ENCODE peak calls at places on chromosomes 11 and 22, in seven cellular contexts. One of them, this sample, is unnamed.

GRCh38 chr11:9057888-9058287 is 33.5 kb downstream of the SCUBE2 start:
- DNase-seq in neural crest cell: no peak
- DNase-seq in cardiac fibroblast: no peak
- DNase-seq in mesothelial cell of epicardium: no peak
- DNase-seq in fibroblast of lung: no peak
- DNase-seq in colonic mucosa: no peak
- DNase-seq in pancreas: no peak
- DNase-seq in this sample: no peak

GRCh38 chr11:13012037-13012693 is 3.0 kb downstream of the RASSF10 start:
- DNase-seq in neural crest cell: no peak
- DNase-seq in cardiac fibroblast: peak
- DNase-seq in mesothelial cell of epicardium: no peak
- DNase-seq in fibroblast of lung: no peak
- DNase-seq in colonic mucosa: peak
- DNase-seq in pancreas: peak
- DNase-seq in this sample: no peak

GRCh38 chr22:30822216-30823014 is 127.7 kb downstream of the OSBP2 start:
- DNase-seq in neural crest cell: peak
- DNase-seq in cardiac fibroblast: no peak
- DNase-seq in mesothelial cell of epicardium: no peak
- DNase-seq in fibroblast of lung: no peak
- DNase-seq in colonic mucosa: no peak
- DNase-seq in pancreas: peak
- DNase-seq in this sample: no peak

GRCh38 chr22:19449422-19449767 is 1.9 kb upstream of the C22orf39 start:
- DNase-seq in neural crest cell: no peak
- DNase-seq in cardiac fibroblast: no peak
- DNase-seq in mesothelial cell of epicardium: no peak
- DNase-seq in fibroblast of lung: no peak
- DNase-seq in colonic mucosa: no peak
- DNase-seq in pancreas: no peak
- DNase-seq in this sample: no peak

GRCh38 chr11:70519117-70519516 is 120.8 kb downstream of the CTTN start:
- DNase-seq in neural crest cell: no peak
- DNase-seq in cardiac fibroblast: no peak
- DNase-seq in mesothelial cell of epicardium: no peak
- DNase-seq in fibroblast of lung: no peak
- DNase-seq in colonic mucosa: no peak
- DNase-seq in pancreas: peak
- DNase-seq in this sample: no peak

GRCh38 chr11:15893080-15893492 is 463.3 kb downstream of the SOX6 start:
- DNase-seq in neural crest cell: no peak
- DNase-seq in cardiac fibroblast: peak
- DNase-seq in mesothelial cell of epicardium: no peak
- DNase-seq in fibroblast of lung: peak
- DNase-seq in colonic mucosa: peak
- DNase-seq in pancreas: no peak
- DNase-seq in this sample: no peak

GRCh38 chr22:45832180-45832579 is 144.8 kb downstream of the WNT7B start:
- DNase-seq in neural crest cell: no peak
- DNase-seq in cardiac fibroblast: no peak
- DNase-seq in mesothelial cell of epicardium: no peak
- DNase-seq in fibroblast of lung: no peak
- DNase-seq in colonic mucosa: no peak
- DNase-seq in pancreas: no peak
- DNase-seq in this sample: no peak

GRCh38 chr11:34466802-34467488 is 28.2 kb downstream of the CAT start:
- DNase-seq in neural crest cell: no peak
- DNase-seq in cardiac fibroblast: no peak
- DNase-seq in mesothelial cell of epicardium: no peak
- DNase-seq in fibroblast of lung: peak
- DNase-seq in colonic mucosa: no peak
- DNase-seq in pancreas: no peak
- DNase-seq in this sample: no peak

GRCh38 chr11:123143476-123143875 is 51.6 kb downstream of the CLMP start:
- DNase-seq in neural crest cell: no peak
- DNase-seq in cardiac fibroblast: peak
- DNase-seq in mesothelial cell of epicardium: no peak
- DNase-seq in fibroblast of lung: no peak
- DNase-seq in colonic mucosa: no peak
- DNase-seq in pancreas: no peak
- DNase-seq in this sample: no peak

GRCh38 chr22:46000081-46001027 is 23.4 kb upstream of the WNT7B start:
- DNase-seq in neural crest cell: no peak
- DNase-seq in cardiac fibroblast: no peak
- DNase-seq in mesothelial cell of epicardium: no peak
- DNase-seq in fibroblast of lung: no peak
- DNase-seq in colonic mucosa: no peak
- DNase-seq in pancreas: peak
- DNase-seq in this sample: no peak

GRCh38 chr11:68682531-68682931 is 1.8 kb upstream of the GAL start:
- DNase-seq in neural crest cell: no peak
- DNase-seq in cardiac fibroblast: no peak
- DNase-seq in mesothelial cell of epicardium: no peak
- DNase-seq in fibroblast of lung: no peak
- DNase-seq in colonic mucosa: no peak
- DNase-seq in pancreas: no peak
- DNase-seq in this sample: no peak

GRCh38 chr11:101061606-101062005 is 68.0 kb downstream of the PGR start:
- DNase-seq in neural crest cell: no peak
- DNase-seq in cardiac fibroblast: peak
- DNase-seq in mesothelial cell of epicardium: no peak
- DNase-seq in fibroblast of lung: peak
- DNase-seq in colonic mucosa: no peak
- DNase-seq in pancreas: no peak
- DNase-seq in this sample: no peak

GRCh38 chr11:82818399-82819043 is 81.7 kb downstream of the PRCP start:
- DNase-seq in neural crest cell: no peak
- DNase-seq in cardiac fibroblast: no peak
- DNase-seq in mesothelial cell of epicardium: no peak
- DNase-seq in fibroblast of lung: no peak
- DNase-seq in colonic mucosa: no peak
- DNase-seq in pancreas: no peak
- DNase-seq in this sample: no peak
- TF ChIP-seq CTCF in neural crest cell: no peak
- TF ChIP-seq CTCF in cardiac fibroblast: no peak
- TF ChIP-seq CTCF in mesothelial cell of epicardium: no peak
- TF ChIP-seq CTCF in fibroblast of lung: no peak
- TF ChIP-seq CTCF in colonic mucosa: no peak
- TF ChIP-seq CTCF in pancreas: no peak
- TF ChIP-seq CTCF in this sample: no peak

GRCh38 chr11:11899401-11899800 is 57.6 kb downstream of the USP47 start:
- DNase-seq in neural crest cell: no peak
- DNase-seq in cardiac fibroblast: no peak
- DNase-seq in mesothelial cell of epicardium: no peak
- DNase-seq in fibroblast of lung: no peak
- DNase-seq in colonic mucosa: no peak
- DNase-seq in pancreas: no peak
- DNase-seq in this sample: no peak
- TF ChIP-seq CTCF in neural crest cell: peak
- TF ChIP-seq CTCF in cardiac fibroblast: no peak
- TF ChIP-seq CTCF in mesothelial cell of epicardium: no peak
- TF ChIP-seq CTCF in fibroblast of lung: no peak
- TF ChIP-seq CTCF in colonic mucosa: no peak
- TF ChIP-seq CTCF in pancreas: no peak
- TF ChIP-seq CTCF in this sample: no peak

GRCh38 chr11:1390603-1391164 is 950 bp downstream of the BRSK2 start:
- DNase-seq in neural crest cell: peak
- DNase-seq in cardiac fibroblast: no peak
- DNase-seq in mesothelial cell of epicardium: peak
- DNase-seq in fibroblast of lung: no peak
- DNase-seq in colonic mucosa: no peak
- DNase-seq in pancreas: peak
- DNase-seq in this sample: no peak

GRCh38 chr11:1388763-1389102 is 1.0 kb upstream of the BRSK2 start:
- DNase-seq in neural crest cell: no peak
- DNase-seq in cardiac fibroblast: no peak
- DNase-seq in mesothelial cell of epicardium: peak
- DNase-seq in fibroblast of lung: no peak
- DNase-seq in colonic mucosa: no peak
- DNase-seq in pancreas: no peak
- DNase-seq in this sample: no peak

GRCh38 chr11:1389932-1390587 is at the start of gene BRSK2:
- DNase-seq in neural crest cell: no peak
- DNase-seq in cardiac fibroblast: no peak
- DNase-seq in mesothelial cell of epicardium: peak
- DNase-seq in fibroblast of lung: no peak
- DNase-seq in colonic mucosa: no peak
- DNase-seq in pancreas: no peak
- DNase-seq in this sample: no peak

GRCh38 chr11:1387961-1388762 is 1.6 kb upstream of the BRSK2 start:
- DNase-seq in neural crest cell: no peak
- DNase-seq in cardiac fibroblast: no peak
- DNase-seq in mesothelial cell of epicardium: peak
- DNase-seq in fibroblast of lung: no peak
- DNase-seq in colonic mucosa: no peak
- DNase-seq in pancreas: peak
- DNase-seq in this sample: no peak

GRCh38 chr11:1389103-1389931 is 417 bp upstream of the BRSK2 start:
- DNase-seq in neural crest cell: peak
- DNase-seq in cardiac fibroblast: peak
- DNase-seq in mesothelial cell of epicardium: peak
- DNase-seq in fibroblast of lung: peak
- DNase-seq in colonic mucosa: peak
- DNase-seq in pancreas: peak
- DNase-seq in this sample: peak
- TF ChIP-seq CTCF in neural crest cell: no peak
- TF ChIP-seq CTCF in cardiac fibroblast: no peak
- TF ChIP-seq CTCF in mesothelial cell of epicardium: no peak
- TF ChIP-seq CTCF in fibroblast of lung: no peak
- TF ChIP-seq CTCF in colonic mucosa: no peak
- TF ChIP-seq CTCF in pancreas: no peak
- TF ChIP-seq CTCF in this sample: no peak

GRCh38 chr11:134741453-134742227 is 329.6 kb upstream of the B3GAT1 start:
- DNase-seq in neural crest cell: no peak
- DNase-seq in cardiac fibroblast: peak
- DNase-seq in mesothelial cell of epicardium: no peak
- DNase-seq in fibroblast of lung: peak
- DNase-seq in colonic mucosa: no peak
- DNase-seq in pancreas: no peak
- DNase-seq in this sample: no peak
- TF ChIP-seq CTCF in neural crest cell: no peak
- TF ChIP-seq CTCF in cardiac fibroblast: no peak
- TF ChIP-seq CTCF in mesothelial cell of epicardium: no peak
- TF ChIP-seq CTCF in fibroblast of lung: no peak
- TF ChIP-seq CTCF in colonic mucosa: no peak
- TF ChIP-seq CTCF in pancreas: no peak
- TF ChIP-seq CTCF in this sample: no peak

GRCh38 chr11:96264364-96264763 is 78.6 kb downstream of the MAML2 start:
- DNase-seq in neural crest cell: no peak
- DNase-seq in cardiac fibroblast: no peak
- DNase-seq in mesothelial cell of epicardium: no peak
- DNase-seq in fibroblast of lung: no peak
- DNase-seq in colonic mucosa: no peak
- DNase-seq in pancreas: no peak
- DNase-seq in this sample: no peak
- TF ChIP-seq CTCF in neural crest cell: no peak
- TF ChIP-seq CTCF in cardiac fibroblast: peak
- TF ChIP-seq CTCF in mesothelial cell of epicardium: no peak
- TF ChIP-seq CTCF in fibroblast of lung: no peak
- TF ChIP-seq CTCF in colonic mucosa: no peak
- TF ChIP-seq CTCF in pancreas: no peak
- TF ChIP-seq CTCF in this sample: no peak

GRCh38 chr11:1803246-1803645 is 31.5 kb upstream of the SYT8 start:
- DNase-seq in neural crest cell: no peak
- DNase-seq in cardiac fibroblast: no peak
- DNase-seq in mesothelial cell of epicardium: no peak
- DNase-seq in fibroblast of lung: no peak
- DNase-seq in colonic mucosa: no peak
- DNase-seq in pancreas: no peak
- DNase-seq in this sample: no peak

GRCh38 chr11:1805525-1805924 is 29.3 kb upstream of the SYT8 start:
- DNase-seq in neural crest cell: no peak
- DNase-seq in cardiac fibroblast: no peak
- DNase-seq in mesothelial cell of epicardium: no peak
- DNase-seq in fibroblast of lung: no peak
- DNase-seq in colonic mucosa: no peak
- DNase-seq in pancreas: no peak
- DNase-seq in this sample: no peak

GRCh38 chr11:1810761-1811160 is 24.0 kb upstream of the SYT8 start:
- DNase-seq in neural crest cell: no peak
- DNase-seq in cardiac fibroblast: no peak
- DNase-seq in mesothelial cell of epicardium: no peak
- DNase-seq in fibroblast of lung: no peak
- DNase-seq in colonic mucosa: no peak
- DNase-seq in pancreas: no peak
- DNase-seq in this sample: no peak

GRCh38 chr11:1812274-1812673 is 22.5 kb upstream of the SYT8 start:
- DNase-seq in neural crest cell: no peak
- DNase-seq in cardiac fibroblast: no peak
- DNase-seq in mesothelial cell of epicardium: no peak
- DNase-seq in fibroblast of lung: no peak
- DNase-seq in colonic mucosa: no peak
- DNase-seq in pancreas: no peak
- DNase-seq in this sample: no peak

GRCh38 chr11:1807628-1807995 is 27.2 kb upstream of the SYT8 start:
- DNase-seq in neural crest cell: no peak
- DNase-seq in cardiac fibroblast: no peak
- DNase-seq in mesothelial cell of epicardium: no peak
- DNase-seq in fibroblast of lung: no peak
- DNase-seq in colonic mucosa: no peak
- DNase-seq in pancreas: no peak
- DNase-seq in this sample: no peak
- TF ChIP-seq CTCF in neural crest cell: peak
- TF ChIP-seq CTCF in cardiac fibroblast: no peak
- TF ChIP-seq CTCF in mesothelial cell of epicardium: peak
- TF ChIP-seq CTCF in fibroblast of lung: peak
- TF ChIP-seq CTCF in colonic mucosa: no peak
- TF ChIP-seq CTCF in pancreas: no peak
- TF ChIP-seq CTCF in this sample: no peak

This sample was measured in activated B cell treated with CpG ODN at 0.5 μM for 24 hours.